ENCODE peak calls at places on chromosomes 12 and 14, in six cellular contexts. G is HT-29; B is stimulated activated CD4-positive, alpha-beta T cell treated with anti-CD3 and anti-CD28 coated beads, Interleukin-1b, Interleukin-23, amount 100 ng/mL, for 48 hours; U is GM04504; H is M059J; J is stimulated activated CD8-positive, alpha-beta memory T cell treated with anti-CD3 and anti-CD28 coated beads, Interleukin-2, amount 100 ng/mL, for 1 hour. P is an unnamed sample.

GRCh38 chr12:54701940-54702592 is 53.9 kb upstream of the DCD start:
- DNase-seq in G (peak; percentile 64), B (no peak), U (peak; percentile 10), H (peak; percentile 46), J (no peak), P (peak; percentile 33)

GRCh38 chr12:13205809-13206559 is 9.5 kb downstream of the EMP1 start:
- DNase-seq in G (no peak), B (peak; percentile 44), U (peak; percentile 97), H (peak; percentile 99), J (no peak), P (peak; percentile 94)

GRCh38 chr14:94050231-94050880 is 24.2 kb downstream of the OTUB2 start:
- DNase-seq in G (no peak), B (no peak), U (no peak), H (no peak), J (no peak), P (no peak)

GRCh38 chr12:27703720-27704452 is 6.7 kb upstream of the MRPS35 start:
- DNase-seq in G (peak; percentile 94), B (peak; percentile 61), U (peak; percentile 75), H (peak; percentile 71), J (peak; percentile 35), P (peak; percentile 65)

GRCh38 chr12:64900540-64900939 is 76.1 kb downstream of the TBC1D30 start:
- DNase-seq in G (no peak), B (no peak), U (peak; percentile 35), H (peak; percentile 52), J (no peak), P (no peak)

GRCh38 chr12:53464685-53465084 is 12.8 kb downstream of the PCBP2 start:
- DNase-seq in G (no peak), B (no peak), U (no peak), H (no peak), J (no peak), P (no peak)

GRCh38 chr12:120534203-120534702 is at the start of gene RNF10:
- DNase-seq in G (peak; percentile 88), B (peak; percentile 66), U (peak; percentile 76), H (peak; percentile 83), J (peak; percentile 39), P (peak; percentile 74)

GRCh38 chr14:99733551-99734405 is 49.7 kb downstream of the CYP46A1 start:
- DNase-seq in G (no peak), B (no peak), U (no peak), H (no peak), J (no peak), P (no peak)

GRCh38 chr12:97568336-97569180 is 106.0 kb downstream of the RMST start:
- DNase-seq in G (peak; percentile 90), B (no peak), U (no peak), H (no peak), J (no peak), P (peak; percentile 33)

GRCh38 chr14:60327447-60328331 is 78.7 kb downstream of the PPM1A start:
- DNase-seq in G (peak; percentile 34), B (peak; percentile 39), U (no peak), H (no peak), J (no peak), P (no peak)

GRCh38 chr12:212383-212798 is 1.6 kb downstream of the SLC6A12 start:
- DNase-seq in G (no peak), B (no peak), U (no peak), H (no peak), J (no peak), P (no peak)

GRCh38 chr12:23055004-23055403 is 430.0 kb downstream of the ETNK1 start:
- DNase-seq in G (peak; percentile 73), B (no peak), U (no peak), H (peak; percentile 7), J (no peak), P (peak; percentile 9)

GRCh38 chr14:81341405-81342180 is 58.5 kb downstream of the STON2 start:
- DNase-seq in G (no peak), B (no peak), U (no peak), H (no peak), J (no peak), P (no peak)

GRCh38 chr12:103011974-103012763 is 54.7 kb downstream of the ASCL1 start:
- DNase-seq in G (no peak), B (no peak), U (no peak), H (no peak), J (no peak), P (no peak)

GRCh38 chr12:124293286-124294003 is 1.4 kb upstream of the RFLNA start:
- DNase-seq in G (no peak), B (no peak), U (no peak), H (no peak), J (no peak), P (no peak)

GRCh38 chr12:93591137-93591868 is 18.8 kb downstream of the SOCS2 start:
- DNase-seq in G (peak; percentile 9), B (peak; percentile 23), U (peak; percentile 81), H (peak; percentile 94), J (no peak), P (peak; percentile 64)

GRCh38 chr14:20412422-20412821 is 879 bp downstream of the TEP1 start:
- DNase-seq in G (no peak), B (no peak), U (no peak), H (peak; percentile 15), J (no peak), P (no peak)

GRCh38 chr14:96394047-96394815 is 2.3 kb downstream of the AK7 start:
- DNase-seq in G (no peak), B (no peak), U (no peak), H (no peak), J (no peak), P (no peak)

GRCh38 chr12:108306014-108306501 is 33.1 kb downstream of the CMKLR1 start:
- DNase-seq in G (peak; percentile 54), B (no peak), U (peak; percentile 41), H (peak; percentile 90), J (no peak), P (peak; percentile 42)

GRCh38 chr14:43418314-43418713 is 1088.8 kb downstream of the FSCB start:
- DNase-seq in G (no peak), B (no peak), U (no peak), H (no peak), J (no peak), P (no peak)

GRCh38 chr12:131432532-131433260 is 278.2 kb upstream of the SFSWAP start:
- DNase-seq in G (no peak), B (no peak), U (no peak), H (no peak), J (no peak), P (no peak)

GRCh38 chr14:95597784-95598204 is 62.9 kb downstream of the GLRX5 start:
- DNase-seq in G (no peak), B (peak; percentile 2), U (no peak), H (peak; percentile 5), J (no peak), P (no peak)

GRCh38 chr14:53338192-53338591 is 185.1 kb upstream of the DDHD1 start:
- DNase-seq in G (no peak), B (no peak), U (no peak), H (peak; percentile 74), J (no peak), P (peak; percentile 47)

GRCh38 chr14:23531391-23531790 is 20.2 kb downstream of the ZFHX2 start:
- DNase-seq in G (no peak), B (no peak), U (no peak), H (no peak), J (no peak), P (no peak)

GRCh38 chr12:132638541-132639408 is 20.2 kb downstream of the P2RX2 start:
- DNase-seq in G (peak; percentile 53), B (no peak), U (peak; percentile 60), H (peak; percentile 16), J (no peak), P (peak; percentile 27)

GRCh38 chr12:106919910-106920544 is 35.7 kb upstream of the TMEM263 start:
- DNase-seq in G (peak; percentile 66), B (no peak), U (no peak), H (peak; percentile 47), J (no peak), P (peak; percentile 37)

GRCh38 chr12:132302466-132303358 is 26.7 kb downstream of the GALNT9 start:
- DNase-seq in G (no peak), B (no peak), U (no peak), H (no peak), J (no peak), P (no peak)

GRCh38 chr14:54715811-54716210 is 148.9 kb downstream of the SAMD4A start:
- DNase-seq in G (no peak), B (no peak), U (no peak), H (no peak), J (no peak), P (no peak)

GRCh38 chr12:96352161-96352835 is 47.9 kb downstream of the CDK17 start:
- DNase-seq in G (no peak), B (no peak), U (no peak), H (no peak), J (no peak), P (no peak)

GRCh38 chr12:59041241-59042121 is 121.2 kb upstream of the LRIG3 start:
- DNase-seq in G (no peak), B (no peak), U (peak; percentile 84), H (peak; percentile 85), J (no peak), P (peak; percentile 84)

GRCh38 chr12:7369274-7369729 is 65.4 kb downstream of the ACSM4 start:
- DNase-seq in G (peak; percentile 39), B (no peak), U (peak; percentile 48), H (peak; percentile 94), J (no peak), P (peak; percentile 61)

GRCh38 chr12:102300824-102301461 is 103.3 kb upstream of the PMCH start:
- DNase-seq in G (peak; percentile 41), B (no peak), U (peak; percentile 6), H (peak; percentile 46), J (no peak), P (peak; percentile 49)

GRCh38 chr14:68468437-68469207 is 324.2 kb downstream of the ZFP36L1 start:
- DNase-seq in G (peak; percentile 60), B (peak; percentile 39), U (peak; percentile 65), H (peak; percentile 94), J (no peak), P (peak; percentile 86)

GRCh38 chr12:30806989-30807694 is 52.4 kb upstream of the CAPRIN2 start:
- DNase-seq in G (peak; percentile 86), B (no peak), U (peak; percentile 56), H (peak; percentile 76), J (no peak), P (peak; percentile 74)

GRCh38 chr14:104749111-104749649 is 3.8 kb upstream of the SIVA1 start:
- DNase-seq in G (peak; percentile 33), B (no peak), U (peak; percentile 40), H (peak; percentile 63), J (no peak), P (peak; percentile 26)

P was measured in A172.